ENCODE peak calls at places on chromosomes 12 and 14, in four cellular contexts. W, F, P and Z are unnamed samples.

GRCh38 chr12:105205322-105206048 is 30.5 kb downstream of the APPL2 start:
- DNase-seq in W (no peak), F (no peak), P (no peak), Z (no peak)

GRCh38 chr12:1103632-1104031 is 112.6 kb downstream of the ERC1 start:
- DNase-seq in W (no peak), F (no peak), P (no peak), Z (no peak)

GRCh38 chr14:68140111-68140741 is 320.6 kb downstream of the RAD51B start:
- DNase-seq in W (peak), F (peak), P (no peak), Z (no peak)

GRCh38 chr12:1662761-1663439 is 28.0 kb upstream of the ADIPOR2 start:
- DNase-seq in W (no peak), F (peak), P (no peak), Z (no peak)

GRCh38 chr14:96754162-96754844 is 42.9 kb upstream of the VRK1 start:
- DNase-seq in W (no peak), F (peak), P (no peak), Z (no peak)

GRCh38 chr14:99616832-99617488 is 13.0 kb upstream of the CCDC85C start:
- DNase-seq in W (no peak), F (no peak), P (no peak), Z (no peak)

GRCh38 chr14:47846008-47846407 is 170.6 kb upstream of the MDGA2 start:
- DNase-seq in W (no peak), F (no peak), P (no peak), Z (no peak)

GRCh38 chr14:99564256-99564902 is 39.6 kb downstream of the CCDC85C start:
- DNase-seq in W (peak), F (peak), P (no peak), Z (no peak)

GRCh38 chr12:109822951-109823411 is 10.2 kb downstream of the TRPV4 start:
- DNase-seq in W (peak), F (peak), P (no peak), Z (no peak)

GRCh38 chr14:71115306-71115705 is 208.0 kb downstream of the PCNX1 start:
- DNase-seq in W (no peak), F (no peak), P (no peak), Z (no peak)

GRCh38 chr12:49813131-49813530 is 15.1 kb downstream of the NCKAP5L start:
- DNase-seq in W (no peak), F (no peak), P (no peak), Z (no peak)

GRCh38 chr14:99174920-99175319 is 97.1 kb downstream of the BCL11B start:
- DNase-seq in W (no peak), F (no peak), P (no peak), Z (no peak)

GRCh38 chr12:75969768-75970167 is 61.8 kb downstream of the PHLDA1 start:
- DNase-seq in W (no peak), F (no peak), P (no peak), Z (no peak)
- TF ChIP-seq MYC in W (no peak), F (no peak), P (no peak), Z (no peak)

GRCh38 chr14:69780952-69781351 is 14.0 kb downstream of the SRSF5 start:
- DNase-seq in W (no peak), F (no peak), P (no peak), Z (no peak)
- TF ChIP-seq MYC in W (no peak), F (no peak), P (no peak), Z (no peak)

GRCh38 chr12:62190921-62191746 is 69.1 kb upstream of the USP15 start:
- DNase-seq in W (no peak), F (no peak), P (no peak), Z (no peak)
- TF ChIP-seq MYC in W (no peak), F (no peak), P (no peak), Z (no peak)

DNA sequence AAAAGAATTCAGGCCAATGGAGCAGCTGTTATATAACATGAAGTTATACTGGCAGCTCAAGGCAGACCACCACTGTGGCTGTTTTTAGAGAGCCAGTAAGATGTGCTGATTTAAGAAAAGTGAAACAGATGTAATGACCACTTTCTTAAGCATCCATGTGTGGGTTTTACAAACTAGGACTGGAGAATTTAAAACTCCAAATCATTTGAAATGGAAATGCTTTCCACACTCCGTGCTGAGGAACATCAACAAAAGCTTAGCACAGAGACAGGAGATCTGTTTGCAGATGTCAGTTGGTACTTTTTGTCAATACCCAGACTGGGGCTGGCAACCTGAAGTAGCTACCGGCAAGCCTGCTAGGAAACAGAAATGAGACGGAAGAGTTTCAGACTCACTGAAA is 164.8 kb downstream of the TTC7B start:
- DNase-seq in W (no peak), F (no peak), P (no peak), Z (no peak)
- TF ChIP-seq MYC in W (no peak), F (no peak), P (no peak), Z (no peak)

GRCh38 chr12:104172564-104172935 is 34.5 kb upstream of the NFYB start:
- DNase-seq in W (no peak), F (no peak), P (no peak), Z (no peak)
- TF ChIP-seq MYC in W (no peak), F (no peak), P (no peak), Z (no peak)